ENCODE peak calls at places on chromosome X, in five cellular contexts. R is IMR-90, W is H9, N is H1, A is mesenchymal stem cell. Z is an unnamed sample.

GRCh38 chrX:22855693-22856092 is 144.1 kb upstream of the DDX53 start:
- DNase-seq in R (no peak), W (no peak), N (no peak), A (no peak), Z (peak)

GRCh38 chrX:151697537-151697936 is 2.3 kb downstream of the PRRG3 start:
- DNase-seq in R (no peak), W (no peak), N (no peak), A (no peak), Z (no peak)

GRCh38 chrX:81377329-81377728 is 175.4 kb downstream of the SH3BGRL start:
- DNase-seq in R (peak), W (no peak), N (no peak), A (peak), Z (peak)

GRCh38 chrX:41026326-41027136 is 58.7 kb upstream of the USP9X start:
- DNase-seq in R (no peak), W (peak), N (no peak), A (no peak), Z (no peak)

GRCh38 chrX:11241720-11242119 is 51.5 kb upstream of the AMELX start:
- DNase-seq in R (no peak), W (no peak), N (no peak), A (peak), Z (no peak)

GRCh38 chrX:51395807-51396728 is 63.4 kb downstream of the NUDT10 start:
- DNase-seq in R (no peak), W (peak), N (peak), A (no peak), Z (peak)

GRCh38 chrX:116824785-116825184 is 362.0 kb upstream of the CT83 start:
- DNase-seq in R (no peak), W (no peak), N (no peak), A (no peak), Z (no peak)

GRCh38 chrX:63128509-63128908 is 222.6 kb downstream of the SPIN4 start:
- DNase-seq in R (peak), W (no peak), N (peak), A (no peak), Z (peak)

GRCh38 chrX:72487661-72488060 is 85.0 kb downstream of the HDAC8 start:
- DNase-seq in R (no peak), W (no peak), N (no peak), A (no peak), Z (no peak)

GRCh38 chrX:44619039-44619438 is 76.4 kb upstream of the FUNDC1 start:
- DNase-seq in R (no peak), W (no peak), N (no peak), A (no peak), Z (no peak)

GRCh38 chrX:38664285-38664684 is 102.9 kb downstream of the TSPAN7 start:
- DNase-seq in R (peak), W (no peak), N (no peak), A (peak), Z (peak)

GRCh38 chrX:9522756-9523155 is 57.9 kb downstream of the TBL1X start:
- DNase-seq in R (peak), W (no peak), N (no peak), A (no peak), Z (no peak)

GRCh38 chrX:36913551-36913950 is 94.6 kb upstream of the FAM47C start:
- DNase-seq in R (no peak), W (no peak), N (no peak), A (no peak), Z (no peak)

GRCh38 chrX:29948653-29949052 is 266.7 kb upstream of the MAGEB2 start:
- DNase-seq in R (peak), W (no peak), N (no peak), A (peak), Z (no peak)

GRCh38 chrX:78388663-78389062 is 61.3 kb upstream of the CYSLTR1 start:
- DNase-seq in R (no peak), W (no peak), N (no peak), A (no peak), Z (peak)

GRCh38 chrX:44675364-44676024 is 132.8 kb upstream of the FUNDC1 start:
- DNase-seq in R (peak), W (peak), N (no peak), A (peak), Z (no peak)

GRCh38 chrX:9153299-9153698 is 119.4 kb upstream of the FAM9B start:
- DNase-seq in R (peak), W (no peak), N (no peak), A (peak), Z (no peak)

GRCh38 chrX:154712781-154713391 is 38.0 kb downstream of the GAB3 start:
- DNase-seq in R (peak), W (no peak), N (no peak), A (peak), Z (no peak)

GRCh38 chrX:71815121-71815905 is 52.2 kb downstream of the CXorf49B start:
- DNase-seq in R (no peak), W (no peak), N (no peak), A (no peak), Z (peak)

GRCh38 chrX:1528186-1528883 is 8.7 kb downstream of the P2RY8 start:
- DNase-seq in R (no peak), W (no peak), N (peak), A (no peak), Z (no peak)

GRCh38 chrX:15299945-15300851 is 15.2 kb downstream of the ASB11 start:
- DNase-seq in R (peak), W (no peak), N (no peak), A (peak), Z (peak)

GRCh38 chrX:17456526-17456925 is 81.5 kb downstream of the NHS start:
- DNase-seq in R (no peak), W (no peak), N (no peak), A (no peak), Z (no peak)

GRCh38 chrX:119374736-119375135 is 24.4 kb upstream of the SLC25A43 start:
- DNase-seq in R (peak), W (no peak), N (no peak), A (no peak), Z (peak)

GRCh38 chrX:153634832-153635231 is 12.2 kb upstream of the DUSP9 start:
- DNase-seq in R (no peak), W (peak), N (no peak), A (no peak), Z (no peak)

GRCh38 chrX:110409925-110410324 is 51.3 kb downstream of the RTL9 start:
- DNase-seq in R (peak), W (no peak), N (no peak), A (peak), Z (no peak)

GRCh38 chrX:107551546-107551945 is 76.8 kb upstream of the PRPS1 start:
- DNase-seq in R (no peak), W (no peak), N (no peak), A (no peak), Z (no peak)

GRCh38 chrX:148555101-148555500 is 54.7 kb downstream of the AFF2 start:
- DNase-seq in R (no peak), W (no peak), N (no peak), A (no peak), Z (no peak)

GRCh38 chrX:142977128-142977914 is 48.4 kb upstream of the SPANXN4 start:
- DNase-seq in R (no peak), W (no peak), N (no peak), A (no peak), Z (no peak)

GRCh38 chrX:133921084-133921483 is 64.3 kb downstream of the GPC3 start:
- DNase-seq in R (no peak), W (no peak), N (no peak), A (no peak), Z (no peak)

GRCh38 chrX:147978931-147979330 is 2.2 kb upstream of the FMR1NB start:
- DNase-seq in R (no peak), W (no peak), N (no peak), A (no peak), Z (no peak)

GRCh38 chrX:109830704-109831206 is 97.7 kb upstream of the ACSL4 start:
- DNase-seq in R (peak), W (no peak), N (no peak), A (peak), Z (no peak)

GRCh38 chrX:38959736-38960534 is 158.7 kb downstream of the MID1IP1 start:
- DNase-seq in R (no peak), W (no peak), N (no peak), A (peak), Z (peak)

GRCh38 chrX:154096140-154097002 is 1.1 kb downstream of the MECP2 start:
- DNase-seq in R (peak), W (no peak), N (no peak), A (peak), Z (no peak)

GRCh38 chrX:57368158-57368557 is 81.7 kb downstream of the FAAH2 start:
- DNase-seq in R (no peak), W (no peak), N (no peak), A (no peak), Z (no peak)

GRCh38 chrX:154727418-154728323 is 23.2 kb downstream of the GAB3 start:
- DNase-seq in R (peak), W (no peak), N (no peak), A (peak), Z (peak)

GRCh38 chrX:10103023-10103422 is 53.8 kb upstream of the CLCN4 start:
- DNase-seq in R (peak), W (no peak), N (no peak), A (peak), Z (no peak)

GRCh38 chrX:32530802-32531403 is 680.4 kb downstream of the DMD start:
- DNase-seq in R (peak), W (no peak), N (no peak), A (peak), Z (peak)

GRCh38 chrX:118459494-118459893 is 36.1 kb upstream of the DOCK11 start:
- DNase-seq in R (peak), W (no peak), N (no peak), A (peak), Z (peak)

GRCh38 chrX:65866146-65866545 is 173.7 kb downstream of the VSIG4 start:
- DNase-seq in R (no peak), W (no peak), N (no peak), A (no peak), Z (no peak)

DNA sequence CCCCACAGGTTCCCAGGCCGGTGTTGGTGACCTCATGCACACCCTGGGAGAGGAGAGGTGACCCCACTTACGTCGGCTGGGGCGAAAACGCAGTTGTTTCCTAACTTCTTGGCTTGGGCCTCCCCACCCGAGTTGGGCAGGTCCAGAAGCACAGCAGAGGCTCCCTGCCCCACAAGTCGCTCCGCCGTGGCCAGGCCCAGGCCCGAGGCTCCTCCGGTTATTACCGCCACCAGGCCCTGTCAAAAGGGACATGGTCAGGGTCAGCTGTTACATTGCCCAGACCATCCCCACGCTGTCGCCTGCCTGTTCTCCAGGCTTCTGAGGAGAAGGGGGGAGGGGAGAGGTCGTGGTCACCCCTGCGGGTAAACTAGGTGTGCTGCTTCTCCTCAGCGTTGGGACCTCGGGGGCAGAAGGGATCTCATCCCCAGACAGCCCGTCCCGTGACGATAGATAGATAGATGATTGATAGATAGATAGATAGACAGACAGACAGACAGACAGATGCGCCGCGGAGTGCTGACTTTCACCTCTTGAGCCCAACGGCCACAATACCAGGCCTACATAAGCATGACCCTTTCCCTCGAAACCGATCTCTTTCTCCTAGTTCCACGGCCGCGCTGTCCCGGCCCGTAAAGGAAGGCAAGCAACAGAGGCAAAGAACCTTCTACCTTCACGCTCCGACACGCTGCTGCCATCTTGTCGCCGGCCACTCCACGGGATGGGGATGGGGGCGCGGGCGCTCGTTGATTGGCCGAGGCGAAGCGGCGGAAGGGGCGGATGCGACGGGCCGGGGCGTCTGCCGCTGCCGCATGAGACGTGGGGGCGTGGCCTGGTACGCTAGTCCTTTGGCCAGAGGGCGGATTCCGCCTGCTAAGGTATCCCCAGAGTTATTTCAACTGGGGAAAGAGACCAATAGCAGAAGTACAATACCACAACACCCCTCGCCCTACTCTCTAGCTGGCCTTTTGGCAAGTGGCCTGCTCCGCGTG is at the start of gene HSD17B10:
- DNase-seq in R (peak), W (peak), N (peak), A (peak), Z (peak)
- H2BK5ac ChIP-seq in R (no peak), W (no peak), N (peak), A (no peak), Z (no peak)

GRCh38 chrX:19046343-19047215 is 62.7 kb upstream of the PHKA2 start:
- DNase-seq in R (peak), W (no peak), N (no peak), A (peak), Z (no peak)
- H3K23ac ChIP-seq in R (no peak), W (no peak), N (no peak), A (no peak), Z (no peak)

GRCh38 chrX:134948333-134949241 is 42.2 kb upstream of the SMIM10 start:
- DNase-seq in R (peak), W (no peak), N (no peak), A (peak), Z (peak)

GRCh38 chrX:134949271-134949670 is 41.5 kb upstream of the SMIM10 start:
- DNase-seq in R (peak), W (no peak), N (no peak), A (peak), Z (peak)
- H3K9ac ChIP-seq in R (no peak), W (no peak), N (no peak), A (peak), Z (no peak)

DNA sequence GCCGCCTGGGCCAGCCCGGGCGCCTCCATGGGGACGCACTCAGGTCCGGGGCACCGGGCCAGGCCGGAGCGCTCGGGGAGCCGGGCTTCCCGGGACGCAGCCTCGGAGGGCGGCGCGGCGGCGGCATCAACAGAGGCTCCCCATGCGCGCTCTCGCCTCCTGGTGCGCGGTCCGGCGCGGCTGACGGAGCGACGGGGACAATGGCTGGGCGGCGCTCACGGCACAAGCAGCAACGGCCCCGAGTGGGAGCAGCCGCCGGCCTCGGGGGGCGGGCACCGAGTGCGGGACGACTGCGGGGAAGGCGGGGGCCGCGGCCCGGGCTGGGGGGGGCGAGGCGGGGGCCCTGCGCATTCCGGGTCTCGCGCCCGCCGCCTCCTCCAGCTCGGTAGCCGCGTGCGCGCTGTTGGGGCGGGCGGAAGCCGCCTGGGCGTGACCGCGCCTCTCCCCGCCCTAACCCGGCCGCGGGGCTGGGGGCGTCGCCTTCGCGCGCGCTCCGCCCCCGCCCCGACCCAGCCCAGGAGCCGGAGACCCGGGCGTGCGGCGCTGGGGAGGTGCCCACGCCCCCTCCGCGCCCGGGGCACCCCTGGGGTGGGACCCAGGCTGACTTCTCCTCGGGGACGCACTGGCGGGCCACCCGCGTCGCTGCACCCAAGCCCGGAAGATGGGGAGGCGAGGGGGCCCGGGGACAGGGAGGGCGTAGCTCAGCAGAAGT is at the start of gene PRKX:
- DNase-seq in R (peak), W (peak), N (peak), A (peak), Z (peak)
- H2BK5ac ChIP-seq in R (no peak), W (no peak), N (no peak), A (peak), Z (no peak)

GRCh38 chrX:47193475-47194241 is at the start of gene UBA1:
- DNase-seq in R (peak), W (peak), N (peak), A (peak), Z (peak)
- H3K23ac ChIP-seq in R (peak), W (no peak), N (no peak), A (peak), Z (peak)

DNA sequence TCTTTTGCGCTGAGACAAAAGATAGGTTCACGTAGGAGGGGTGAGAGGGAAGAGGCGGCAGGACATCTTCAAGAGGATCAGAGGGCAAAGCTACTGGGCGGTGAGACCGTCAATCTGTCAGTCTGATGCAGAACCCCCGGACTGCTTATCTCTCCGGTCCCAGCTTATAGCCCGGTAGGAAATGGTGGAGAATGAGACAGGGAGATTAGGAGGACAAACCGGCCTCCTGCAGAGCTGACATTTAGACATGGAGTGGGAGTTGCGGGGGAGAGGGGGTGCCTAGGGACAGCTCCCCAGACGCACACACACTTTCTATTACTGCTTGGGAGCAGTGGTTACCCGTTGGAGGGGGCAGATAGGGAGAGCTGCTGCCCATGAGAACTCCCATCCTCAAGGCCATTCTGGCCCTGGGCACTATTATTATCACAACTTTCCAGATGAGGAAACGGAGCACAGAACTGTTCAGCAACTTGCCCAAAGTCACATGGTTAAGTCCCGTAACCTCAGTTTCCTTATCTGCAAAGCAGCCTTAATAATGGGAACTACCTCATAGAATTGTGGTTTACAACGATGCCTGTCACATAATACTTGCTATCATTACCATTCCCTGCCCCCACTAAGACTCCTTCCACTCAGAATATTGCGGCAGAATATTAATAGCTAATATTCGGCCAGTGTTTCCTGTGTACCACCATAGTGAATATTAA is 1.1 kb upstream of the HDAC6 start:
- DNase-seq in R (no peak), W (no peak), N (no peak), A (no peak), Z (peak)
- H3K9ac ChIP-seq in R (peak), W (peak), N (peak), A (peak), Z (peak)

GRCh38 chrX:49211074-49211473 is 11.1 kb upstream of the SYP start:
- DNase-seq in R (no peak), W (no peak), N (no peak), A (no peak), Z (no peak)

GRCh38 chrX:49212861-49213260 is 12.9 kb upstream of the SYP start:
- DNase-seq in R (no peak), W (no peak), N (no peak), A (no peak), Z (no peak)

GRCh38 chrX:49210406-49210805 is 10.4 kb upstream of the SYP start:
- DNase-seq in R (no peak), W (no peak), N (no peak), A (no peak), Z (no peak)

GRCh38 chrX:49212209-49212608 is 12.2 kb upstream of the SYP start:
- DNase-seq in R (no peak), W (no peak), N (no peak), A (no peak), Z (no peak)

DNA sequence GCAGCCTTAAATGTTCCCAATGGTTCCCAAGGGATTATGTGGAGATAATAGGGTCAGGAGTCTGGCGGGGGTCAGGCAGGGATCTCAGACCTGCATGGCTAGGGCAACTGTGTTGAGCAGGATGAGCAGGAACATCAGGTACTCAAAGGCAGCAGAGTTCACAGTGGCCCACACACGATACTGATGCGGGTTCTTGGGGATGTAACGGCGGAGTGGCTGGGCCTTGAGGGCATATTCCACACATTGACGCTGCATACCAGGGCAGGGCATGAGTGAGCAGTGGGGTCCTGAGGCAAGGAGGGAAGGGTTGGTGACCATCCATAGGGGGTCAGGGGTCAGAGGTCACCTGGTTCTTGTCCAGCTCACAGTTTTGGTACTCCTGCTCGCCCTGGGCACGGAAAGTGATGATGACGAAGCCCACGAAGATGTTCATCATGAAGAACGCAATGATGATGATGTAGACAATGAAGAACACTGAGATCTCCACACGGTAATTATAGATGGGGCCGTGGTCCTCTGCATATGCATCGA is 15.1 kb upstream of the SYP start:
- DNase-seq in R (no peak), W (no peak), N (no peak), A (no peak), Z (no peak)
- H2BK5ac ChIP-seq in R (no peak), W (no peak), N (no peak), A (no peak), Z (no peak)

GRCh38 chrX:103464774-103465117 is 54.5 kb downstream of the RAB40A start:
- DNase-seq in R (peak), W (peak), N (peak), A (peak), Z (peak)
- H3K23ac ChIP-seq in R (no peak), W (no peak), N (no peak), A (no peak), Z (no peak)

Z was measured in mesendoderm.